ENCODE peak calls at places on chromosomes 2 and 18, in nine cellular contexts. N is astrocyte of the hippocampus, V is Right ventricle myocardium superior, X is posterior vena cava, H is Caki2, P is MV-4-11, S is GM12892, A is G401, O is AG09319. L is an unnamed sample.

GRCh38 chr18:47204908-47205522 is 28.9 kb upstream of the IER3IP1 start:
- DNase-seq in N (peak), V (no peak), X (no peak), H (no peak), P (peak), S (no peak), A (peak), O (peak), L (peak)

GRCh38 chr2:15421761-15422160 is 139.4 kb downstream of the NBAS start:
- DNase-seq in N (no peak), V (no peak), X (no peak), H (no peak), P (no peak), S (no peak), A (no peak), O (no peak), L (no peak)

GRCh38 chr18:56563568-56563967 is 74.8 kb downstream of the TXNL1 start:
- DNase-seq in N (no peak), V (no peak), X (no peak), H (no peak), P (peak), S (no peak), A (no peak), O (no peak), L (no peak)

GRCh38 chr2:232146294-232146693 is 184.8 kb downstream of the DIS3L2 start:
- DNase-seq in N (no peak), V (no peak), X (no peak), H (no peak), P (no peak), S (no peak), A (no peak), O (no peak), L (no peak)

GRCh38 chr2:165044505-165045303 is 89.4 kb upstream of the SLC38A11 start:
- DNase-seq in N (no peak), V (no peak), X (no peak), H (no peak), P (no peak), S (no peak), A (no peak), O (no peak), L (no peak)

GRCh38 chr2:61619561-61619960 is 81.4 kb upstream of the XPO1 start:
- DNase-seq in N (no peak), V (no peak), X (no peak), H (no peak), P (no peak), S (no peak), A (no peak), O (no peak), L (no peak)

GRCh38 chr2:94986392-94986963 is 39.0 kb upstream of the MAL start:
- DNase-seq in N (peak), V (no peak), X (peak), H (peak), P (peak), S (peak), A (peak), O (peak), L (peak)

GRCh38 chr2:133812826-133813617 is 244.8 kb upstream of the NCKAP5 start:
- DNase-seq in N (peak), V (no peak), X (no peak), H (peak), P (no peak), S (no peak), A (no peak), O (peak), L (no peak)

GRCh38 chr2:238581126-238581525 is 154.4 kb downstream of the ASB1 start:
- DNase-seq in N (no peak), V (no peak), X (no peak), H (no peak), P (no peak), S (no peak), A (no peak), O (no peak), L (no peak)

GRCh38 chr2:43224131-43224570 is 2.3 kb downstream of the ZFP36L2 start:
- DNase-seq in N (peak), V (peak), X (peak), H (peak), P (peak), S (no peak), A (no peak), O (no peak), L (no peak)

GRCh38 chr2:213980883-213981282 is 430.0 kb upstream of the VWC2L start:
- DNase-seq in N (no peak), V (no peak), X (no peak), H (no peak), P (no peak), S (no peak), A (no peak), O (no peak), L (no peak)

GRCh38 chr2:236536727-236537398 is 32.8 kb upstream of the ACKR3 start:
- DNase-seq in N (no peak), V (no peak), X (no peak), H (no peak), P (no peak), S (no peak), A (no peak), O (no peak), L (no peak)

GRCh38 chr2:121471571-121472464 is 58.9 kb upstream of the RNU4ATAC start:
- DNase-seq in N (peak), V (no peak), X (no peak), H (peak), P (no peak), S (no peak), A (no peak), O (no peak), L (no peak)

GRCh38 chr2:192469612-192470011 is 274.9 kb upstream of the TMEFF2 start:
- DNase-seq in N (no peak), V (no peak), X (no peak), H (no peak), P (no peak), S (no peak), A (no peak), O (no peak), L (no peak)

GRCh38 chr18:49560277-49561126 is 1.4 kb upstream of the LIPG start:
- DNase-seq in N (no peak), V (no peak), X (no peak), H (peak), P (no peak), S (no peak), A (no peak), O (no peak), L (no peak)

GRCh38 chr2:12819098-12819465 is 102.3 kb downstream of the TRIB2 start:
- DNase-seq in N (peak), V (peak), X (no peak), H (no peak), P (peak), S (no peak), A (no peak), O (peak), L (no peak)

GRCh38 chr2:56077352-56077915 is 106.4 kb upstream of the CCDC85A start:
- DNase-seq in N (peak), V (no peak), X (no peak), H (no peak), P (no peak), S (no peak), A (peak), O (no peak), L (no peak)

GRCh38 chr2:239956818-239957261 is 68.3 kb downstream of the NDUFA10 start:
- DNase-seq in N (no peak), V (peak), X (peak), H (no peak), P (no peak), S (no peak), A (peak), O (no peak), L (no peak)

GRCh38 chr2:3233877-3234276 is 143.7 kb downstream of the EIPR1 start:
- DNase-seq in N (no peak), V (no peak), X (no peak), H (no peak), P (no peak), S (no peak), A (no peak), O (no peak), L (no peak)

GRCh38 chr2:69031466-69031865 is 18.5 kb downstream of the ANTXR1 start:
- DNase-seq in N (no peak), V (no peak), X (no peak), H (no peak), P (no peak), S (no peak), A (no peak), O (no peak), L (no peak)

GRCh38 chr2:165627463-165627862 is 158.0 kb downstream of the CSRNP3 start:
- DNase-seq in N (peak), V (no peak), X (no peak), H (peak), P (peak), S (no peak), A (no peak), O (no peak), L (no peak)

GRCh38 chr18:70295633-70296188 is 6.9 kb downstream of the SOCS6 start:
- DNase-seq in N (no peak), V (no peak), X (no peak), H (peak), P (no peak), S (no peak), A (no peak), O (no peak), L (no peak)

GRCh38 chr2:175884673-175885393 is 117.2 kb downstream of the LNPK start:
- DNase-seq in N (no peak), V (no peak), X (no peak), H (no peak), P (no peak), S (no peak), A (no peak), O (no peak), L (no peak)

GRCh38 chr18:72542993-72543361 is 1.2 kb downstream of the CBLN2 start:
- DNase-seq in N (peak), V (no peak), X (no peak), H (no peak), P (no peak), S (no peak), A (no peak), O (no peak), L (no peak)

GRCh38 chr2:207594245-207594644 is 30.9 kb downstream of the METTL21A start:
- DNase-seq in N (no peak), V (no peak), X (no peak), H (no peak), P (peak), S (no peak), A (no peak), O (no peak), L (no peak)

GRCh38 chr2:181764095-181764963 is 84.0 kb upstream of the NEUROD1 start:
- DNase-seq in N (no peak), V (no peak), X (no peak), H (no peak), P (no peak), S (no peak), A (no peak), O (no peak), L (no peak)

GRCh38 chr2:50401772-50402653 is 629.9 kb downstream of the NRXN1 start:
- DNase-seq in N (peak), V (no peak), X (no peak), H (peak), P (peak), S (no peak), A (peak), O (no peak), L (peak)

L was measured in GM19239.